ENCODE peak calls at places on chromosome 18, in eight cellular contexts. Q is A549, E is GM12891, M is breast epithelium, H is sigmoid colon, X is Peyer's patch, D is prostate gland, K is testis. O is an unnamed sample.

GRCh38 chr18:38170845-38171244 is 605.2 kb upstream of the CELF4 start:
- DNase-seq in Q (no peak), E (no peak), M (no peak), H (no peak), X (no peak), D (no peak), K (no peak), O (no peak)

GRCh38 chr18:70044626-70045025 is 97.0 kb upstream of the CD226 start:
- DNase-seq in Q (peak), E (no peak), M (no peak), H (no peak), X (no peak), D (no peak), K (no peak), O (no peak)

GRCh38 chr18:36770315-36770946 is 58.4 kb downstream of the TPGS2 start:
- DNase-seq in Q (no peak), E (no peak), M (no peak), H (no peak), X (no peak), D (no peak), K (no peak), O (no peak)

GRCh38 chr18:78803104-78803503 is 176.5 kb upstream of the SALL3 start:
- DNase-seq in Q (no peak), E (no peak), M (no peak), H (peak), X (no peak), D (no peak), K (no peak), O (no peak)

GRCh38 chr18:61816071-61816470 is 76.7 kb downstream of the RNF152 start:
- DNase-seq in Q (no peak), E (no peak), M (no peak), H (no peak), X (no peak), D (no peak), K (no peak), O (no peak)

GRCh38 chr18:47882641-47883040 is 47.8 kb downstream of the SMAD2 start:
- DNase-seq in Q (no peak), E (no peak), M (no peak), H (no peak), X (no peak), D (no peak), K (no peak), O (no peak)

GRCh38 chr18:40365526-40365925 is 1589.5 kb upstream of the PIK3C3 start:
- DNase-seq in Q (no peak), E (no peak), M (no peak), H (no peak), X (no peak), D (no peak), K (no peak), O (no peak)

GRCh38 chr18:58788971-58789797 is 75.5 kb upstream of the ZNF532 start:
- DNase-seq in Q (peak), E (no peak), M (no peak), H (no peak), X (no peak), D (peak), K (peak), O (peak)

GRCh38 chr18:26091047-26091630 is 726 bp upstream of the SS18 start:
- DNase-seq in Q (peak), E (no peak), M (no peak), H (peak), X (no peak), D (no peak), K (peak), O (peak)

GRCh38 chr18:7872569-7872968 is 305.5 kb downstream of the PTPRM start:
- DNase-seq in Q (peak), E (no peak), M (no peak), H (no peak), X (no peak), D (no peak), K (no peak), O (no peak)

GRCh38 chr18:78506031-78506461 is 473.6 kb upstream of the SALL3 start:
- DNase-seq in Q (no peak), E (no peak), M (no peak), H (peak), X (no peak), D (no peak), K (no peak), O (no peak)

GRCh38 chr18:78871631-78872030 is 108.0 kb upstream of the SALL3 start:
- DNase-seq in Q (no peak), E (no peak), M (no peak), H (no peak), X (no peak), D (no peak), K (no peak), O (no peak)

GRCh38 chr18:3816601-3817363 is 366.8 kb downstream of the TGIF1 start:
- DNase-seq in Q (peak), E (no peak), M (no peak), H (no peak), X (no peak), D (no peak), K (no peak), O (no peak)

GRCh38 chr18:39215920-39216319 is 1650.3 kb upstream of the CELF4 start:
- DNase-seq in Q (no peak), E (no peak), M (no peak), H (no peak), X (no peak), D (no peak), K (no peak), O (no peak)

GRCh38 chr18:70181015-70181414 is 24.5 kb downstream of the RTTN start:
- DNase-seq in Q (peak), E (no peak), M (no peak), H (no peak), X (no peak), D (no peak), K (no peak), O (no peak)

GRCh38 chr18:62771494-62771893 is 56.2 kb downstream of the PHLPP1 start:
- DNase-seq in Q (no peak), E (no peak), M (no peak), H (no peak), X (no peak), D (no peak), K (no peak), O (no peak)

GRCh38 chr18:10006261-10006903 is 92.6 kb downstream of the VAPA start:
- DNase-seq in Q (peak), E (no peak), M (no peak), H (peak), X (no peak), D (no peak), K (no peak), O (no peak)

GRCh38 chr18:45449761-45450227 is 165.5 kb upstream of the SLC14A2 start:
- DNase-seq in Q (no peak), E (no peak), M (no peak), H (peak), X (peak), D (no peak), K (peak), O (no peak)

GRCh38 chr18:9436176-9436575 is 39.1 kb upstream of the RALBP1 start:
- DNase-seq in Q (no peak), E (no peak), M (no peak), H (no peak), X (no peak), D (no peak), K (no peak), O (no peak)

GRCh38 chr18:6624271-6624670 is 105.2 kb upstream of the ARHGAP28 start:
- DNase-seq in Q (no peak), E (no peak), M (no peak), H (no peak), X (no peak), D (no peak), K (no peak), O (no peak)

GRCh38 chr18:32730620-32731021 is 42.2 kb downstream of the KLHL14 start:
- DNase-seq in Q (no peak), E (no peak), M (no peak), H (no peak), X (no peak), D (no peak), K (no peak), O (no peak)

GRCh38 chr18:26745288-26745975 is 120.1 kb downstream of the AQP4 start:
- DNase-seq in Q (peak), E (no peak), M (peak), H (no peak), X (no peak), D (peak), K (no peak), O (no peak)

GRCh38 chr18:35692866-35693265 is 111.3 kb downstream of the GALNT1 start:
- DNase-seq in Q (no peak), E (no peak), M (no peak), H (no peak), X (no peak), D (no peak), K (no peak), O (no peak)

GRCh38 chr18:63890950-63891304 is 3.4 kb downstream of the SERPINB2 start:
- DNase-seq in Q (peak), E (no peak), M (no peak), H (no peak), X (no peak), D (no peak), K (no peak), O (no peak)

GRCh38 chr18:3256693-3257626 is 5.0 kb upstream of the MYL12B start:
- DNase-seq in Q (peak), E (no peak), M (no peak), H (no peak), X (no peak), D (no peak), K (no peak), O (no peak)

GRCh38 chr18:31679133-31679731 is 5.1 kb downstream of the B4GALT6 start:
- DNase-seq in Q (peak), E (no peak), M (no peak), H (no peak), X (no peak), D (no peak), K (no peak), O (no peak)

DNA sequence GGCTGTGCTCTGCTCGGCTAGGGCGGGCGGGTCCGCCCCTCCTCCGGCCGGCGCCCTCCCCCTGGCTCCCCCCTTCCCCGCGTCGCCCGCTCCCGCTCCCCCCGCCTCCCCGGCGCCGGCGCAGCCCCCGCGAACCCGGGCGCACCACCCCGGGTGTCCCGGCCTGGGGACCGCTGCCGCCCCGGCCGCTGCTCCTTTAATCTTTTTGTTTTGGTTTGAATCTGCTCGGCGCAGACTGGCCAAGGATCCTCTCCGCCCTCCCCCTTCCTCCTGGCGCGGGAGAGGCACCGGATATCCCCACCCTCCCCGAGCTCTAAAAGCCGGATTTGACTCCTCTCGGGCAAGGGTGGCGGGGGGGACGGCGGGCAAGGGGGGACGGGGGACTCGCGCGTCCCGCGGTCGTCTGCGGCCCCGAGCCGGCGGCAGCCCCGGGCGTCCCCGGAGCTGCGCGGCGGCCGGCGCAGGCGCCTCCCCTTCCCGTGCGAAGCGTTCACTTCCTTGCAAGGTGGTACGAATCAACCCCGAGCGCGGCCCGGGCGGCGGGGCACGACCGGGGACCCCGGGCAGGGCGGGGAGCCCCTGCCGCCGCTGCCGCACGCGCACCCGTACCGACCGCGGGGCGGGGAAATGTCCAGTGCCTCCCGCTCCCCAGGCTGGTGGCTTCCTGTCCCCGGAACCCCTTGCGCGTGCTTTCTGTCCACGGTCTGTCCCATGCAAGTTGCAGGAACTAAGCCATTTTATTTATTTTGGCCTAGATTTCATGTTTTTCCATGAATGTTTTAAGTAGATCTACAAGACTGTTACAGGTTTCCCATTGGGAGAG is at the start of gene PTGR3:
- DNase-seq in Q (peak), E (peak), M (peak), H (peak), X (peak), D (peak), K (peak), O (peak)
- TF ChIP-seq POLR2A in Q (peak), E (peak), M (no peak), H (no peak), X (peak), D (peak), K (no peak), O (peak)

GRCh38 chr18:678482-679182 is 21.2 kb downstream of the TYMS start:
- DNase-seq in Q (no peak), E (no peak), M (no peak), H (no peak), X (no peak), D (no peak), K (no peak), O (no peak)

GRCh38 chr18:680392-680791 is 22.9 kb downstream of the TYMS start:
- DNase-seq in Q (no peak), E (no peak), M (no peak), H (no peak), X (no peak), D (no peak), K (no peak), O (no peak)

GRCh38 chr18:676069-676468 is 18.6 kb downstream of the TYMS start:
- DNase-seq in Q (no peak), E (no peak), M (no peak), H (no peak), X (no peak), D (no peak), K (no peak), O (no peak)

GRCh38 chr18:676747-677544 is 19.5 kb downstream of the TYMS start:
- DNase-seq in Q (no peak), E (no peak), M (no peak), H (no peak), X (no peak), D (no peak), K (no peak), O (no peak)

DNA sequence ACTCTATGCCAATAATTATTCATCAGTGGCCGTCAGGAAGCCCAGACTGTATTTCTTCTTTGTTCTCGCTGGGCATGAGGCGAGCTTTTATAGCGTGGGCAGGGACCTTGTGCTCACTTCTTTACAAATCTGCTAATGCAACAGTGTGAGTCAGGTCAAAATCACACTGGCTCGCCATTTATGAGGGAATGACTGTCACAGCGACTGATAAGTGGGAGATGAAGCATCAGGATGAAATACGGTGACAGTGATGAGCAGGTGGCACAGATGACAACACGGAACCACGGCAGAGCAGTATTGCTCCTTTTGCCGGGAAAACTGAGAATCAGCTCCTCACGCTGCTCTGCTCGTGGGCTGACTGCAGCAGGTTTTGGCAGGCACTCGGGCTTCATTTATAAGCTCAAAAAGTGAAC is 20.5 kb downstream of the TYMS start:
- DNase-seq in Q (no peak), E (no peak), M (no peak), H (no peak), X (no peak), D (no peak), K (no peak), O (no peak)
- TF ChIP-seq POLR2A in Q (no peak), E (no peak), M (no peak), H (no peak), X (no peak), D (no peak), K (no peak), O (no peak)

GRCh38 chr18:80145191-80145799 is 36.2 kb downstream of the ADNP2 start:
- DNase-seq in Q (no peak), E (no peak), M (no peak), H (no peak), X (no peak), D (no peak), K (no peak), O (no peak)

GRCh38 chr18:80148316-80149199 is 39.5 kb downstream of the ADNP2 start:
- DNase-seq in Q (no peak), E (no peak), M (no peak), H (no peak), X (no peak), D (peak), K (no peak), O (no peak)

GRCh38 chr18:80147037-80147417 is 38.0 kb downstream of the ADNP2 start:
- DNase-seq in Q (no peak), E (no peak), M (no peak), H (no peak), X (no peak), D (no peak), K (no peak), O (no peak)

GRCh38 chr18:80149667-80150066 is 40.6 kb downstream of the ADNP2 start:
- DNase-seq in Q (no peak), E (no peak), M (no peak), H (no peak), X (no peak), D (no peak), K (no peak), O (no peak)

DNA sequence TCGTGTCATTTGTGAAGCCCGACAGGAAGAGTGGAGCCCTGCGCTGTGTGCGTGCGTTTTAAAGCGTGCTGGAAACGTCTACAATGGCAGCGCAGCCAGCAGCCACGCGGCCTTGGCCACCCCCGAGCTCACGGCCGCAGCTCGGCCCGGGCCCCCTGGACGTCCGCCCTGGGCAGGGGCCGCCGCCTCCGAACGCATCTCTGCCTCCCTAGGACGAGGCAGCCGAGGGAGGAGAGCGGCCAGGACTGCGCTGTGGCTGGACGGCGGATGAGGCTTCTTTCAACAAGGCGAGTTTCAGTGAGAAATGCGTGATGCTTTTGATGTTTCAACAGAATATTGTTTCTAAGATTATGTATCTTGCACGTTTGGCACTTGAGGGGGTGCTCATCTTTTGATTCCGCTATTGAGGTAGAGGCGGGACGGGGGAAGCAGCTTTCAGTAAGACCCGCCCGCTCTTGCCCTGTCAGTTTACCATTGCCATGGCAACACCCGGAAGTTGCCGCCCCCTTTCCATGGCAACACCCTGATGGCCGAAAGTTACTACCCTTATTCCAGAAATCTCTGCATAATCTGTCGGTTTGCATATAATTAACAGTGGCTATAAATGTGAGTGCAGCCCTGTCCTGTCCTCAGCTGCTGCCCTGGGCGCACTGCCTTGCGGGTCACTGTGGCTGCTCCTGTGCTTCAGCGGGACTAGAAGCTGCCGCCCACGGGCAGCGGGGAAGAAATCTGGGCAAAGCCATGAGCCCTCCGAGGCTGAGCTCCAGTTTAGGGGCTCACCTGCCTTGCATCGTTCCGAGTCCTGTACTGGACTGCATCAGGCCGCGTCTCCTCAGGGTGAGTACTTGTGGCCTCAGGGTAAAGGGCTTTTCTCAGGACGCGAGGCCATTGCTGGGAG is 38.6 kb downstream of the ADNP2 start:
- DNase-seq in Q (peak), E (peak), M (peak), H (peak), X (peak), D (peak), K (peak), O (peak)
- TF ChIP-seq POLR2A in Q (peak), E (peak), M (no peak), H (no peak), X (no peak), D (peak), K (no peak), O (no peak)

GRCh38 chr18:76494181-76494540 is 881 bp downstream of the ZNF516 start:
- DNase-seq in Q (no peak), E (no peak), M (no peak), H (no peak), X (peak), D (no peak), K (peak), O (peak)

GRCh38 chr18:76491801-76492668 is 3.0 kb downstream of the ZNF516 start:
- DNase-seq in Q (peak), E (no peak), M (no peak), H (peak), X (no peak), D (peak), K (peak), O (peak)

GRCh38 chr18:76491436-76491800 is 3.6 kb downstream of the ZNF516 start:
- DNase-seq in Q (peak), E (peak), M (peak), H (peak), X (peak), D (peak), K (peak), O (peak)

GRCh38 chr18:76493213-76494107 is 1.6 kb downstream of the ZNF516 start:
- DNase-seq in Q (peak), E (peak), M (no peak), H (no peak), X (no peak), D (no peak), K (no peak), O (peak)

GRCh38 chr18:76492669-76493212 is 2.3 kb downstream of the ZNF516 start:
- DNase-seq in Q (peak), E (peak), M (peak), H (peak), X (peak), D (peak), K (peak), O (peak)
- TF ChIP-seq POLR2A in Q (peak), E (peak), M (no peak), H (peak), X (peak), D (peak), K (no peak), O (no peak)

GRCh38 chr18:77113361-77114069 is 19.1 kb downstream of the MBP start:
- DNase-seq in Q (no peak), E (no peak), M (peak), H (no peak), X (peak), D (no peak), K (no peak), O (no peak)

GRCh38 chr18:77114070-77114563 is 18.5 kb downstream of the MBP start:
- DNase-seq in Q (no peak), E (no peak), M (no peak), H (no peak), X (no peak), D (no peak), K (no peak), O (no peak)

GRCh38 chr18:77115461-77115907 is 17.1 kb downstream of the MBP start:
- DNase-seq in Q (no peak), E (no peak), M (peak), H (no peak), X (peak), D (no peak), K (no peak), O (peak)

GRCh38 chr18:77116201-77117080 is 16.1 kb downstream of the MBP start:
- DNase-seq in Q (no peak), E (no peak), M (peak), H (no peak), X (peak), D (no peak), K (no peak), O (no peak)

GRCh38 chr18:77114564-77115391 is 17.8 kb downstream of the MBP start:
- DNase-seq in Q (peak), E (no peak), M (peak), H (peak), X (peak), D (peak), K (peak), O (peak)
- TF ChIP-seq POLR2A in Q (no peak), E (no peak), M (no peak), H (no peak), X (no peak), D (no peak), K (no peak), O (peak)